ENCODE peak calls at places on chromosomes 3 and 15, in seven cellular contexts. One of them, this sample, is unnamed.

GRCh38 chr3:154898398-154898797 is 181.7 kb upstream of the MME start:
- DNase-seq in uterus: no peak
- DNase-seq in adrenal gland: no peak
- DNase-seq in cardiac muscle cell: no peak
- DNase-seq in PC-9: no peak
- DNase-seq in spleen: no peak
- DNase-seq in endothelial cell of umbilical vein: no peak
- DNase-seq in this sample: no peak

GRCh38 chr15:42845581-42845980 is 75.0 kb downstream of the TTBK2 start:
- DNase-seq in adrenal gland: no peak
- DNase-seq in cardiac muscle cell: no peak
- DNase-seq in uterus: no peak
- DNase-seq in spleen: no peak
- DNase-seq in endothelial cell of umbilical vein: no peak
- DNase-seq in PC-9: peak
- DNase-seq in this sample: no peak

GRCh38 chr3:158460929-158461328 is 110.1 kb upstream of the MLF1 start:
- DNase-seq in cardiac muscle cell: no peak
- DNase-seq in endothelial cell of umbilical vein: no peak
- DNase-seq in uterus: no peak
- DNase-seq in PC-9: no peak
- DNase-seq in adrenal gland: no peak
- DNase-seq in spleen: no peak
- DNase-seq in this sample: no peak

GRCh38 chr3:128306481-128306880 is 153.2 kb downstream of the EEFSEC start:
- DNase-seq in cardiac muscle cell: no peak
- DNase-seq in PC-9: no peak
- DNase-seq in spleen: no peak
- DNase-seq in uterus: no peak
- DNase-seq in adrenal gland: no peak
- DNase-seq in endothelial cell of umbilical vein: no peak
- DNase-seq in this sample: no peak

GRCh38 chr3:14761121-14761672 is 57.6 kb upstream of the FGD5 start:
- DNase-seq in uterus: no peak
- DNase-seq in spleen: peak
- DNase-seq in PC-9: no peak
- DNase-seq in endothelial cell of umbilical vein: no peak
- DNase-seq in adrenal gland: no peak
- DNase-seq in cardiac muscle cell: no peak
- DNase-seq in this sample: no peak

GRCh38 chr15:87564666-87565065 is 691.9 kb downstream of the NTRK3 start:
- DNase-seq in cardiac muscle cell: no peak
- DNase-seq in uterus: no peak
- DNase-seq in adrenal gland: no peak
- DNase-seq in spleen: no peak
- DNase-seq in endothelial cell of umbilical vein: no peak
- DNase-seq in PC-9: no peak
- DNase-seq in this sample: no peak

GRCh38 chr3:189588818-189589569 is 42.2 kb upstream of the TP63 start:
- DNase-seq in adrenal gland: no peak
- DNase-seq in uterus: no peak
- DNase-seq in cardiac muscle cell: no peak
- DNase-seq in endothelial cell of umbilical vein: no peak
- DNase-seq in PC-9: no peak
- DNase-seq in spleen: no peak
- DNase-seq in this sample: no peak

GRCh38 chr15:96331141-96331941 is 841 bp downstream of the NR2F2 start:
- DNase-seq in PC-9: no peak
- DNase-seq in endothelial cell of umbilical vein: peak
- DNase-seq in spleen: no peak
- DNase-seq in uterus: peak
- DNase-seq in cardiac muscle cell: no peak
- DNase-seq in adrenal gland: peak
- DNase-seq in this sample: peak

GRCh38 chr3:112546216-112546759 is 15.5 kb downstream of the ATG3 start:
- DNase-seq in spleen: no peak
- DNase-seq in PC-9: no peak
- DNase-seq in endothelial cell of umbilical vein: peak
- DNase-seq in adrenal gland: no peak
- DNase-seq in cardiac muscle cell: no peak
- DNase-seq in uterus: no peak
- DNase-seq in this sample: no peak

GRCh38 chr3:19190602-19191001 is 42.3 kb downstream of the KCNH8 start:
- DNase-seq in PC-9: no peak
- DNase-seq in adrenal gland: no peak
- DNase-seq in spleen: no peak
- DNase-seq in endothelial cell of umbilical vein: no peak
- DNase-seq in cardiac muscle cell: no peak
- DNase-seq in uterus: no peak
- DNase-seq in this sample: no peak

GRCh38 chr3:126718506-126719445 is 14.7 kb downstream of the CHCHD6 start:
- DNase-seq in PC-9: no peak
- DNase-seq in adrenal gland: no peak
- DNase-seq in uterus: no peak
- DNase-seq in endothelial cell of umbilical vein: no peak
- DNase-seq in cardiac muscle cell: no peak
- DNase-seq in spleen: no peak
- DNase-seq in this sample: peak

GRCh38 chr15:69531302-69532027 is 78.8 kb downstream of the RPLP1 start:
- DNase-seq in PC-9: no peak
- DNase-seq in spleen: no peak
- DNase-seq in endothelial cell of umbilical vein: no peak
- DNase-seq in adrenal gland: no peak
- DNase-seq in cardiac muscle cell: peak
- DNase-seq in uterus: no peak
- DNase-seq in this sample: no peak

GRCh38 chr15:67168694-67169093 is 85.8 kb downstream of the AAGAB start:
- DNase-seq in endothelial cell of umbilical vein: no peak
- DNase-seq in uterus: no peak
- DNase-seq in cardiac muscle cell: no peak
- DNase-seq in adrenal gland: no peak
- DNase-seq in PC-9: no peak
- DNase-seq in spleen: no peak
- DNase-seq in this sample: no peak

GRCh38 chr3:172707967-172708366 is 2.9 kb downstream of the NCEH1 start:
- DNase-seq in cardiac muscle cell: no peak
- DNase-seq in spleen: no peak
- DNase-seq in uterus: no peak
- DNase-seq in endothelial cell of umbilical vein: peak
- DNase-seq in adrenal gland: no peak
- DNase-seq in PC-9: peak
- DNase-seq in this sample: no peak

GRCh38 chr3:196519738-196520122 is 4.6 kb upstream of the SMCO1 start:
- DNase-seq in adrenal gland: no peak
- DNase-seq in spleen: no peak
- DNase-seq in cardiac muscle cell: no peak
- DNase-seq in PC-9: no peak
- DNase-seq in endothelial cell of umbilical vein: no peak
- DNase-seq in uterus: no peak
- DNase-seq in this sample: peak

GRCh38 chr3:140523600-140523999 is 154.3 kb upstream of the TRIM42 start:
- DNase-seq in uterus: no peak
- DNase-seq in endothelial cell of umbilical vein: no peak
- DNase-seq in adrenal gland: no peak
- DNase-seq in cardiac muscle cell: no peak
- DNase-seq in PC-9: no peak
- DNase-seq in spleen: no peak
- DNase-seq in this sample: no peak

GRCh38 chr3:90132220-90132619 is 1024.8 kb downstream of the EPHA3 start:
- DNase-seq in uterus: no peak
- DNase-seq in cardiac muscle cell: no peak
- DNase-seq in endothelial cell of umbilical vein: no peak
- DNase-seq in adrenal gland: no peak
- DNase-seq in PC-9: no peak
- DNase-seq in spleen: no peak
- DNase-seq in this sample: no peak

GRCh38 chr3:95399580-95399979 is 1336.7 kb downstream of the NSUN3 start:
- DNase-seq in uterus: no peak
- DNase-seq in spleen: no peak
- DNase-seq in endothelial cell of umbilical vein: no peak
- DNase-seq in cardiac muscle cell: no peak
- DNase-seq in adrenal gland: no peak
- DNase-seq in PC-9: no peak
- DNase-seq in this sample: no peak

GRCh38 chr15:68411735-68412134 is 20.2 kb downstream of the ITGA11 start:
- DNase-seq in PC-9: no peak
- DNase-seq in uterus: peak
- DNase-seq in spleen: peak
- DNase-seq in adrenal gland: no peak
- DNase-seq in cardiac muscle cell: no peak
- DNase-seq in endothelial cell of umbilical vein: no peak
- DNase-seq in this sample: no peak

GRCh38 chr3:45683417-45684326 is 5.5 kb upstream of the SACM1L start:
- DNase-seq in endothelial cell of umbilical vein: no peak
- DNase-seq in PC-9: no peak
- DNase-seq in spleen: no peak
- DNase-seq in cardiac muscle cell: no peak
- DNase-seq in uterus: no peak
- DNase-seq in adrenal gland: no peak
- DNase-seq in this sample: peak

GRCh38 chr3:52456169-52456799 is 880 bp downstream of the NISCH start:
- DNase-seq in uterus: peak
- DNase-seq in endothelial cell of umbilical vein: peak
- DNase-seq in spleen: peak
- DNase-seq in cardiac muscle cell: no peak
- DNase-seq in PC-9: no peak
- DNase-seq in adrenal gland: peak
- DNase-seq in this sample: peak

GRCh38 chr3:11140713-11141104 is 13.6 kb upstream of the HRH1 start:
- DNase-seq in PC-9: no peak
- DNase-seq in spleen: no peak
- DNase-seq in cardiac muscle cell: no peak
- DNase-seq in uterus: no peak
- DNase-seq in adrenal gland: no peak
- DNase-seq in endothelial cell of umbilical vein: no peak
- DNase-seq in this sample: no peak
- H3K27ac ChIP-seq in PC-9: peak
- H3K27ac ChIP-seq in spleen: no peak
- H3K27ac ChIP-seq in cardiac muscle cell: no peak
- H3K27ac ChIP-seq in uterus: no peak
- H3K27ac ChIP-seq in adrenal gland: no peak
- H3K27ac ChIP-seq in endothelial cell of umbilical vein: no peak
- H3K27ac ChIP-seq in this sample: no peak

GRCh38 chr15:74906450-74907276 is at the start of gene FAM219B:
- DNase-seq in adrenal gland: peak
- DNase-seq in cardiac muscle cell: peak
- DNase-seq in PC-9: peak
- DNase-seq in spleen: peak
- DNase-seq in endothelial cell of umbilical vein: peak
- DNase-seq in uterus: peak
- DNase-seq in this sample: peak

GRCh38 chr15:74904190-74904805 is 2.4 kb downstream of the FAM219B start:
- DNase-seq in adrenal gland: no peak
- DNase-seq in uterus: no peak
- DNase-seq in cardiac muscle cell: no peak
- DNase-seq in PC-9: no peak
- DNase-seq in endothelial cell of umbilical vein: no peak
- DNase-seq in spleen: peak
- DNase-seq in this sample: no peak

GRCh38 chr15:74901612-74902063 is 5.0 kb downstream of the FAM219B start:
- DNase-seq in cardiac muscle cell: peak
- DNase-seq in spleen: peak
- DNase-seq in uterus: peak
- DNase-seq in adrenal gland: peak
- DNase-seq in endothelial cell of umbilical vein: peak
- DNase-seq in PC-9: peak
- DNase-seq in this sample: peak

GRCh38 chr15:74906193-74906449 is 530 bp downstream of the FAM219B start:
- DNase-seq in endothelial cell of umbilical vein: peak
- DNase-seq in spleen: no peak
- DNase-seq in uterus: no peak
- DNase-seq in adrenal gland: peak
- DNase-seq in cardiac muscle cell: peak
- DNase-seq in PC-9: no peak
- DNase-seq in this sample: peak

GRCh38 chr15:74902295-74903075 is 4.2 kb downstream of the FAM219B start:
- DNase-seq in adrenal gland: no peak
- DNase-seq in uterus: no peak
- DNase-seq in spleen: peak
- DNase-seq in cardiac muscle cell: no peak
- DNase-seq in PC-9: no peak
- DNase-seq in endothelial cell of umbilical vein: no peak
- DNase-seq in this sample: no peak
- H3K27ac ChIP-seq in adrenal gland: no peak
- H3K27ac ChIP-seq in uterus: no peak
- H3K27ac ChIP-seq in spleen: no peak
- H3K27ac ChIP-seq in cardiac muscle cell: no peak
- H3K27ac ChIP-seq in PC-9: peak
- H3K27ac ChIP-seq in endothelial cell of umbilical vein: no peak
- H3K27ac ChIP-seq in this sample: no peak

GRCh38 chr3:34842706-34843478 is 796.4 kb upstream of the ARPP21 start:
- DNase-seq in PC-9: no peak
- DNase-seq in cardiac muscle cell: peak
- DNase-seq in adrenal gland: no peak
- DNase-seq in uterus: no peak
- DNase-seq in endothelial cell of umbilical vein: no peak
- DNase-seq in spleen: no peak
- DNase-seq in this sample: no peak

GRCh38 chr3:34837848-34838741 is 801.2 kb upstream of the ARPP21 start:
- DNase-seq in uterus: no peak
- DNase-seq in adrenal gland: no peak
- DNase-seq in cardiac muscle cell: no peak
- DNase-seq in endothelial cell of umbilical vein: no peak
- DNase-seq in PC-9: no peak
- DNase-seq in spleen: no peak
- DNase-seq in this sample: no peak

DNA sequence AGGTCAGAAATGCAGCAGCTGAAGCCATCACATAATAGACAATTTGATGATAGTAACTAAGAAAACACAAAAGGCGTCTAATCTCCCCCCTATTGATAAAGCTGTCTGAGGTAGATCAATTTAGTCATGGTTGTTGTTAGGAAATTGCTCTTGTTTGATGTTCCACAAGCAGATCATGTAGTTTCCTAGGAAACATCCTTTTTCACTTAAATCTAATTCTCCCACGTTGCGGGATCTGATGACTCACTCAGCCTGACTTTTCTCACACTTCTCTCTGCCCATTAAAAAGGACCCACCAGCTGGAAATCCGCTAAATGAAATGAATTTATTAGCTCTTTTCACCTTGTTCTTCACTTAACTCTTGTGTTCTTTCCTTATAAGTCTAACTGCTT is 795.9 kb upstream of the ARPP21 start:
- DNase-seq in cardiac muscle cell: no peak
- DNase-seq in PC-9: no peak
- DNase-seq in uterus: no peak
- DNase-seq in adrenal gland: no peak
- DNase-seq in spleen: no peak
- DNase-seq in endothelial cell of umbilical vein: no peak
- DNase-seq in this sample: no peak
- H3K27ac ChIP-seq in cardiac muscle cell: no peak
- H3K27ac ChIP-seq in PC-9: no peak
- H3K27ac ChIP-seq in uterus: no peak
- H3K27ac ChIP-seq in adrenal gland: no peak
- H3K27ac ChIP-seq in spleen: no peak
- H3K27ac ChIP-seq in endothelial cell of umbilical vein: no peak
- H3K27ac ChIP-seq in this sample: no peak

DNA sequence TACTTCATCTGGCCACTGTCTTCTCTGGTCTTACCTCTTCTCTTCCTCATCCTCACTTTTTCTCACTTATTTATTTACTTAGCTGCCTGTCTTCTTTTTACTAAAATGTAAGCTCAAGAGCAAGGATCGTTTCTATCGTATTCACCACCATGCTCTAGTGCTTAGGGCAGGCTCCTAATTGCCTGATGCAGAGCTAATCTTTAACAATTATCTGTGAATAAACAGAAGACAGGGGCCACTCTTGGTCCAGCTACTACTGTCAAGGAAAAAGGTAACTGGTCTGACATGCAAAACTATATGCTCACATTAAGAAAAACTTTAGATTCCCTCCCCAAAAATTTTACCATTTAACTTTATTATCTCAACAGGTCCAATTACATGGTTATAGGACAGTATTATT is 17.5 kb downstream of the PIK3R4 start:
- DNase-seq in cardiac muscle cell: no peak
- DNase-seq in uterus: no peak
- DNase-seq in spleen: no peak
- DNase-seq in adrenal gland: no peak
- DNase-seq in endothelial cell of umbilical vein: no peak
- DNase-seq in PC-9: no peak
- DNase-seq in this sample: no peak
- H3K27ac ChIP-seq in cardiac muscle cell: peak
- H3K27ac ChIP-seq in uterus: no peak
- H3K27ac ChIP-seq in spleen: no peak
- H3K27ac ChIP-seq in adrenal gland: peak
- H3K27ac ChIP-seq in endothelial cell of umbilical vein: no peak
- H3K27ac ChIP-seq in PC-9: no peak
- H3K27ac ChIP-seq in this sample: no peak

This sample was measured in thyroid gland.